ENCODE peak calls at places on chromosomes 2 and 18, in seven cellular contexts. One of them, this sample, is unnamed.

GRCh38 chr2:4662161-4662779 is 958.9 kb downstream of the DCDC2C start:
- DNase-seq in stimulated activated CD8-positive, alpha-beta memory T cell treated with anti-CD3 and anti-CD28 coated beads, Interleukin-2, amount 100 ng/mL, for 48 hours: no peak
- DNase-seq in NCI-H2081: no peak
- DNase-seq in osteocyte: no peak
- DNase-seq in M059J: no peak
- DNase-seq in psoas muscle: no peak
- DNase-seq in fibroblast of villous mesenchyme: no peak
- DNase-seq in this sample: no peak

GRCh38 chr2:201228912-201229290 is 31.4 kb upstream of the CASP8 start:
- DNase-seq in stimulated activated CD8-positive, alpha-beta memory T cell treated with anti-CD3 and anti-CD28 coated beads, Interleukin-2, amount 100 ng/mL, for 48 hours: no peak
- DNase-seq in NCI-H2081: no peak
- DNase-seq in osteocyte: no peak
- DNase-seq in M059J: no peak
- DNase-seq in psoas muscle: no peak
- DNase-seq in fibroblast of villous mesenchyme: no peak
- DNase-seq in this sample: no peak

GRCh38 chr2:183207110-183207509 is 82.9 kb downstream of the NUP35 start:
- DNase-seq in stimulated activated CD8-positive, alpha-beta memory T cell treated with anti-CD3 and anti-CD28 coated beads, Interleukin-2, amount 100 ng/mL, for 48 hours: no peak
- DNase-seq in NCI-H2081: no peak
- DNase-seq in osteocyte: no peak
- DNase-seq in M059J: peak
- DNase-seq in psoas muscle: no peak
- DNase-seq in fibroblast of villous mesenchyme: peak
- DNase-seq in this sample: peak

GRCh38 chr2:232568161-232568560 is 17.7 kb downstream of the EIF4E2 start:
- DNase-seq in stimulated activated CD8-positive, alpha-beta memory T cell treated with anti-CD3 and anti-CD28 coated beads, Interleukin-2, amount 100 ng/mL, for 48 hours: no peak
- DNase-seq in NCI-H2081: no peak
- DNase-seq in osteocyte: no peak
- DNase-seq in M059J: peak
- DNase-seq in psoas muscle: peak
- DNase-seq in fibroblast of villous mesenchyme: peak
- DNase-seq in this sample: peak

GRCh38 chr2:121565389-121566250 is 34.9 kb downstream of the RNU4ATAC start:
- DNase-seq in stimulated activated CD8-positive, alpha-beta memory T cell treated with anti-CD3 and anti-CD28 coated beads, Interleukin-2, amount 100 ng/mL, for 48 hours: no peak
- DNase-seq in NCI-H2081: peak
- DNase-seq in osteocyte: no peak
- DNase-seq in M059J: peak
- DNase-seq in psoas muscle: peak
- DNase-seq in fibroblast of villous mesenchyme: no peak
- DNase-seq in this sample: no peak

GRCh38 chr18:47969851-47970250 is 39.4 kb upstream of the SMAD2 start:
- DNase-seq in stimulated activated CD8-positive, alpha-beta memory T cell treated with anti-CD3 and anti-CD28 coated beads, Interleukin-2, amount 100 ng/mL, for 48 hours: no peak
- DNase-seq in NCI-H2081: no peak
- DNase-seq in osteocyte: no peak
- DNase-seq in M059J: peak
- DNase-seq in psoas muscle: no peak
- DNase-seq in fibroblast of villous mesenchyme: peak
- DNase-seq in this sample: peak

GRCh38 chr2:8627019-8627691 is 54.7 kb upstream of the ID2 start:
- DNase-seq in stimulated activated CD8-positive, alpha-beta memory T cell treated with anti-CD3 and anti-CD28 coated beads, Interleukin-2, amount 100 ng/mL, for 48 hours: no peak
- DNase-seq in NCI-H2081: peak
- DNase-seq in osteocyte: no peak
- DNase-seq in M059J: no peak
- DNase-seq in psoas muscle: no peak
- DNase-seq in fibroblast of villous mesenchyme: peak
- DNase-seq in this sample: no peak

GRCh38 chr2:104043864-104044263 is 810.1 kb upstream of the POU3F3 start:
- DNase-seq in stimulated activated CD8-positive, alpha-beta memory T cell treated with anti-CD3 and anti-CD28 coated beads, Interleukin-2, amount 100 ng/mL, for 48 hours: no peak
- DNase-seq in NCI-H2081: no peak
- DNase-seq in osteocyte: no peak
- DNase-seq in M059J: no peak
- DNase-seq in psoas muscle: no peak
- DNase-seq in fibroblast of villous mesenchyme: no peak
- DNase-seq in this sample: no peak

GRCh38 chr2:11507517-11507916 is 26.3 kb upstream of the GREB1 start:
- DNase-seq in stimulated activated CD8-positive, alpha-beta memory T cell treated with anti-CD3 and anti-CD28 coated beads, Interleukin-2, amount 100 ng/mL, for 48 hours: no peak
- DNase-seq in NCI-H2081: no peak
- DNase-seq in osteocyte: no peak
- DNase-seq in M059J: no peak
- DNase-seq in psoas muscle: no peak
- DNase-seq in fibroblast of villous mesenchyme: no peak
- DNase-seq in this sample: no peak

GRCh38 chr2:71849603-71850305 is 297.9 kb downstream of the CYP26B1 start:
- DNase-seq in stimulated activated CD8-positive, alpha-beta memory T cell treated with anti-CD3 and anti-CD28 coated beads, Interleukin-2, amount 100 ng/mL, for 48 hours: no peak
- DNase-seq in NCI-H2081: no peak
- DNase-seq in osteocyte: peak
- DNase-seq in M059J: no peak
- DNase-seq in psoas muscle: no peak
- DNase-seq in fibroblast of villous mesenchyme: no peak
- DNase-seq in this sample: no peak

GRCh38 chr18:37698508-37699035 is 133.0 kb upstream of the CELF4 start:
- DNase-seq in stimulated activated CD8-positive, alpha-beta memory T cell treated with anti-CD3 and anti-CD28 coated beads, Interleukin-2, amount 100 ng/mL, for 48 hours: no peak
- DNase-seq in NCI-H2081: no peak
- DNase-seq in osteocyte: no peak
- DNase-seq in M059J: no peak
- DNase-seq in psoas muscle: no peak
- DNase-seq in fibroblast of villous mesenchyme: no peak
- DNase-seq in this sample: no peak

GRCh38 chr18:13447621-13448020 is 229.1 kb downstream of the LDLRAD4 start:
- DNase-seq in stimulated activated CD8-positive, alpha-beta memory T cell treated with anti-CD3 and anti-CD28 coated beads, Interleukin-2, amount 100 ng/mL, for 48 hours: no peak
- DNase-seq in NCI-H2081: peak
- DNase-seq in osteocyte: no peak
- DNase-seq in M059J: peak
- DNase-seq in psoas muscle: peak
- DNase-seq in fibroblast of villous mesenchyme: peak
- DNase-seq in this sample: peak

GRCh38 chr18:75364512-75364911 is 63.0 kb downstream of the SMIM21 start:
- DNase-seq in stimulated activated CD8-positive, alpha-beta memory T cell treated with anti-CD3 and anti-CD28 coated beads, Interleukin-2, amount 100 ng/mL, for 48 hours: no peak
- DNase-seq in NCI-H2081: no peak
- DNase-seq in osteocyte: no peak
- DNase-seq in M059J: no peak
- DNase-seq in psoas muscle: no peak
- DNase-seq in fibroblast of villous mesenchyme: no peak
- DNase-seq in this sample: no peak

GRCh38 chr2:9637330-9637729 is 6.5 kb upstream of the YWHAQ start:
- DNase-seq in stimulated activated CD8-positive, alpha-beta memory T cell treated with anti-CD3 and anti-CD28 coated beads, Interleukin-2, amount 100 ng/mL, for 48 hours: no peak
- DNase-seq in NCI-H2081: peak
- DNase-seq in osteocyte: no peak
- DNase-seq in M059J: peak
- DNase-seq in psoas muscle: no peak
- DNase-seq in fibroblast of villous mesenchyme: peak
- DNase-seq in this sample: peak

GRCh38 chr2:109376115-109376514 is 237.7 kb downstream of the SEPTIN10 start:
- DNase-seq in stimulated activated CD8-positive, alpha-beta memory T cell treated with anti-CD3 and anti-CD28 coated beads, Interleukin-2, amount 100 ng/mL, for 48 hours: no peak
- DNase-seq in NCI-H2081: no peak
- DNase-seq in osteocyte: peak
- DNase-seq in M059J: no peak
- DNase-seq in psoas muscle: peak
- DNase-seq in fibroblast of villous mesenchyme: no peak
- DNase-seq in this sample: peak

GRCh38 chr2:120204022-120204405 is 19.2 kb downstream of the TMEM185B start:
- DNase-seq in stimulated activated CD8-positive, alpha-beta memory T cell treated with anti-CD3 and anti-CD28 coated beads, Interleukin-2, amount 100 ng/mL, for 48 hours: no peak
- DNase-seq in NCI-H2081: no peak
- DNase-seq in osteocyte: peak
- DNase-seq in M059J: peak
- DNase-seq in psoas muscle: no peak
- DNase-seq in fibroblast of villous mesenchyme: no peak
- DNase-seq in this sample: no peak

GRCh38 chr2:20125616-20126015 is 74.2 kb upstream of the LAPTM4A start:
- DNase-seq in stimulated activated CD8-positive, alpha-beta memory T cell treated with anti-CD3 and anti-CD28 coated beads, Interleukin-2, amount 100 ng/mL, for 48 hours: no peak
- DNase-seq in NCI-H2081: no peak
- DNase-seq in osteocyte: no peak
- DNase-seq in M059J: no peak
- DNase-seq in psoas muscle: no peak
- DNase-seq in fibroblast of villous mesenchyme: no peak
- DNase-seq in this sample: no peak

GRCh38 chr2:12106440-12107080 is 360.1 kb downstream of the LPIN1 start:
- DNase-seq in stimulated activated CD8-positive, alpha-beta memory T cell treated with anti-CD3 and anti-CD28 coated beads, Interleukin-2, amount 100 ng/mL, for 48 hours: peak
- DNase-seq in NCI-H2081: no peak
- DNase-seq in osteocyte: peak
- DNase-seq in M059J: peak
- DNase-seq in psoas muscle: peak
- DNase-seq in fibroblast of villous mesenchyme: peak
- DNase-seq in this sample: peak

GRCh38 chr2:73961823-73962615 is 22.7 kb upstream of the TET3 start:
- DNase-seq in stimulated activated CD8-positive, alpha-beta memory T cell treated with anti-CD3 and anti-CD28 coated beads, Interleukin-2, amount 100 ng/mL, for 48 hours: no peak
- DNase-seq in NCI-H2081: no peak
- DNase-seq in osteocyte: no peak
- DNase-seq in M059J: no peak
- DNase-seq in psoas muscle: no peak
- DNase-seq in fibroblast of villous mesenchyme: no peak
- DNase-seq in this sample: no peak

GRCh38 chr18:53838796-53839195 is 385.7 kb downstream of the MBD2 start:
- DNase-seq in stimulated activated CD8-positive, alpha-beta memory T cell treated with anti-CD3 and anti-CD28 coated beads, Interleukin-2, amount 100 ng/mL, for 48 hours: no peak
- DNase-seq in NCI-H2081: no peak
- DNase-seq in osteocyte: no peak
- DNase-seq in M059J: no peak
- DNase-seq in psoas muscle: no peak
- DNase-seq in fibroblast of villous mesenchyme: no peak
- DNase-seq in this sample: no peak

GRCh38 chr2:224543939-224544338 is 41.2 kb downstream of the CUL3 start:
- DNase-seq in stimulated activated CD8-positive, alpha-beta memory T cell treated with anti-CD3 and anti-CD28 coated beads, Interleukin-2, amount 100 ng/mL, for 48 hours: no peak
- DNase-seq in NCI-H2081: no peak
- DNase-seq in osteocyte: no peak
- DNase-seq in M059J: no peak
- DNase-seq in psoas muscle: no peak
- DNase-seq in fibroblast of villous mesenchyme: no peak
- DNase-seq in this sample: no peak

GRCh38 chr2:212548459-212548815 is 9.8 kb upstream of the ERBB4 start:
- DNase-seq in stimulated activated CD8-positive, alpha-beta memory T cell treated with anti-CD3 and anti-CD28 coated beads, Interleukin-2, amount 100 ng/mL, for 48 hours: no peak
- DNase-seq in NCI-H2081: peak
- DNase-seq in osteocyte: no peak
- DNase-seq in M059J: peak
- DNase-seq in psoas muscle: no peak
- DNase-seq in fibroblast of villous mesenchyme: peak
- DNase-seq in this sample: peak

This sample was measured in cardiac fibroblast.